ENCODE peak calls at places on chromosome 15, in four cellular contexts. T, H, A and D are unnamed samples.

GRCh38 chr15:78974272-78974918 is 29.5 kb upstream of the CTSH start:
- DNase-seq in T (no peak), A (no peak), H (no peak), D (no peak)

GRCh38 chr15:62972814-62973213 is 69.7 kb upstream of the TPM1 start:
- DNase-seq in H (no peak), T (peak), A (no peak), D (no peak)

GRCh38 chr15:45802140-45802539 is 167.3 kb downstream of the SQOR start:
- DNase-seq in T (no peak), H (no peak), A (no peak), D (no peak)

GRCh38 chr15:48021336-48022086 is 99.3 kb upstream of the SLC24A5 start:
- DNase-seq in A (no peak), T (no peak), H (no peak), D (no peak)

GRCh38 chr15:52653451-52653964 is 25.7 kb downstream of the ATOSA start:
- DNase-seq in H (no peak), T (peak), A (no peak), D (no peak)

GRCh38 chr15:61917457-61917856 is 142.8 kb downstream of the VPS13C start:
- DNase-seq in A (no peak), T (no peak), H (no peak), D (no peak)

GRCh38 chr15:85639752-85640381 is 154.9 kb downstream of the KLHL25 start:
- DNase-seq in A (no peak), T (peak), H (no peak), D (peak)

GRCh38 chr15:68025860-68026424 is 28.2 kb upstream of the PIAS1 start:
- DNase-seq in A (no peak), T (no peak), H (no peak), D (no peak)

GRCh38 chr15:39834256-39834655 is 51.6 kb upstream of the FSIP1 start:
- DNase-seq in A (no peak), H (no peak), T (peak), D (no peak)

GRCh38 chr15:62391565-62392262 is 226.6 kb upstream of the C2CD4B start:
- DNase-seq in A (no peak), T (peak), H (peak), D (peak)

GRCh38 chr15:49860101-49860500 is 239.3 kb downstream of the DTWD1 start:
- DNase-seq in A (no peak), H (no peak), T (peak), D (no peak)

GRCh38 chr15:70383856-70384255 is 286.1 kb upstream of the TLE3 start:
- DNase-seq in A (no peak), H (no peak), T (no peak), D (no peak)